ENCODE peak calls at places on chromosomes 5 and 9, in five cellular contexts. U, R, T, Q and E are unnamed samples.

GRCh38 chr5:59036274-59036961 is 453.5 kb downstream of the RAB3C start:
- DNase-seq in U (peak; percentile 59), R (peak; percentile 89), T (peak; percentile 99), Q (peak; percentile 28), E (no peak)

GRCh38 chr9:127447416-127448111 is 3.6 kb downstream of the RPL12 start:
- DNase-seq in U (no peak), R (peak; percentile 19), T (peak; percentile 45), Q (no peak), E (no peak)

GRCh38 chr5:181246276-181247050 is 2.8 kb upstream of the RACK1 start:
- DNase-seq in U (peak; percentile 79), R (peak; percentile 71), T (peak; percentile 78), Q (peak; percentile 62), E (peak; percentile 95)

GRCh38 chr5:41788800-41789395 is 81.3 kb downstream of the OXCT1 start:
- DNase-seq in U (peak; percentile 19), R (peak; percentile 76), T (peak; percentile 74), Q (no peak), E (no peak)

GRCh38 chr5:389891-390290 is 53.1 kb upstream of the EXOC3 start:
- DNase-seq in U (no peak), R (no peak), T (no peak), Q (no peak), E (peak; percentile 5)

GRCh38 chr5:137938358-137939138 is 49.3 kb downstream of the PKD2L2 start:
- DNase-seq in U (no peak), R (no peak), T (no peak), Q (no peak), E (no peak)

GRCh38 chr5:173631478-173631877 is 15.0 kb upstream of the BOD1 start:
- DNase-seq in U (no peak), R (no peak), T (no peak), Q (no peak), E (no peak)

GRCh38 chr5:161093105-161093504 is 241.1 kb upstream of the ATP10B start:
- DNase-seq in U (no peak), R (peak; percentile 83), T (no peak), Q (no peak), E (no peak)

GRCh38 chr5:150637245-150638052 is 3.0 kb upstream of the SYNPO start:
- DNase-seq in U (peak; percentile 45), R (peak; percentile 95), T (peak; percentile 95), Q (no peak), E (no peak)

GRCh38 chr9:89455356-89455824 is 42.5 kb downstream of the SEMA4D start:
- DNase-seq in U (no peak), R (no peak), T (no peak), Q (no peak), E (peak; percentile 75)

GRCh38 chr9:2362170-2362569 is 259.4 kb upstream of the VLDLR start:
- DNase-seq in U (no peak), R (no peak), T (no peak), Q (no peak), E (no peak)

GRCh38 chr5:95861221-95861857 is 38.8 kb upstream of the GLRX start:
- DNase-seq in U (peak; percentile 59), R (peak; percentile 97), T (peak; percentile 100), Q (peak; percentile 24), E (no peak)

GRCh38 chr9:126327016-126327749 is 554 bp downstream of the MVB12B start:
- DNase-seq in U (peak; percentile 21), R (no peak), T (no peak), Q (no peak), E (peak; percentile 33)

GRCh38 chr9:81492710-81493447 is 196.5 kb downstream of the TLE1 start:
- DNase-seq in U (no peak), R (peak; percentile 100), T (peak; percentile 100), Q (no peak), E (no peak)

GRCh38 chr5:107487056-107487461 is 183.7 kb downstream of the EFNA5 start:
- DNase-seq in U (no peak), R (no peak), T (peak; percentile 28), Q (no peak), E (no peak)

GRCh38 chr9:69173891-69174644 is at the start of gene TJP2:
- DNase-seq in U (peak; percentile 71), R (peak; percentile 66), T (peak; percentile 75), Q (no peak), E (peak; percentile 37)

GRCh38 chr9:119852399-119852798 is 483.2 kb upstream of the BRINP1 start:
- DNase-seq in U (no peak), R (no peak), T (no peak), Q (no peak), E (no peak)

GRCh38 chr5:16577677-16578076 is 39.1 kb downstream of the RETREG1 start:
- DNase-seq in U (no peak), R (no peak), T (no peak), Q (no peak), E (no peak)

DNA sequence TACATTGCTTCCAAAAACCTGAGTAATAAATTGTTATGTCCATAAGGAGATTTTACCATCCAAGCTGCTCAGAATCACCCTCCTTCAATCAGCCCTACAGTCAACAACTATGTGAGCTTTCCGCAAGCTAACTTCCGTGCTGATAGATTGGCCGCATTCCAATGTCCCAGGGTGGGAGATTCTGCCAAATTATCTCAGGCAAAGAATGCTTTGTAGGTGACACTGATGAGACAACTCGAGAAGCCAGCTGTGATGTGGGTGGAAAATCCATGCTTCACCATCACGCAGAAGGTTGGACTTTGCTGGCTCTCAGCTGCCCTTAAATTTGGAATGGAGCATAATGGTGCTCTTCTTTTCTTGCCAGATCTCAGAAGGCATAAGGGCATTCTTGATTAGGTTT is 44.9 kb upstream of the HCN1 start:
- DNase-seq in U (no peak), R (no peak), T (no peak), Q (no peak), E (no peak)
- TF ChIP-seq CTCF in U (no peak), R (no peak), T (no peak), Q (no peak), E (no peak)

GRCh38 chr9:132498811-132499210 is 83.6 kb upstream of the BARHL1 start:
- DNase-seq in U (no peak), R (no peak), T (peak; percentile 17), Q (no peak), E (no peak)
- H3K4me3 ChIP-seq in U (no peak overlapping the region), R (no peak overlapping the region), T (no peak overlapping the region), Q (no peak overlapping the region), E (no peak overlapping the region)

GRCh38 chr5:136062563-136063274 is 33.9 kb downstream of the TGFBI start:
- DNase-seq in U (peak; percentile 63), R (no peak), T (peak; percentile 45), Q (peak; percentile 77), E (peak; percentile 48)
- TF ChIP-seq CTCF in U (peak; percentile 59), R (peak; percentile 9), T (peak; percentile 54), Q (peak; percentile 96), E (no peak)

GRCh38 chr5:140150201-140150600 is 24.5 kb downstream of the IGIP start:
- DNase-seq in U (no peak), R (no peak), T (no peak), Q (no peak), E (no peak)

GRCh38 chr5:140151068-140151718 is 23.8 kb upstream of the CYSTM1 start:
- DNase-seq in U (no peak), R (no peak), T (no peak), Q (no peak), E (no peak)

GRCh38 chr5:140152610-140152999 is 22.4 kb upstream of the CYSTM1 start:
- DNase-seq in U (no peak), R (no peak), T (no peak), Q (no peak), E (no peak)

GRCh38 chr5:140153255-140153654 is 21.7 kb upstream of the CYSTM1 start:
- DNase-seq in U (no peak), R (no peak), T (no peak), Q (no peak), E (no peak)

GRCh38 chr5:140151719-140152609 is 23.0 kb upstream of the CYSTM1 start:
- DNase-seq in U (no peak), R (no peak), T (no peak), Q (no peak), E (no peak)
- H3K4me3 ChIP-seq in U (no peak overlapping the region), R (no peak overlapping the region), T (no peak overlapping the region), Q (no peak overlapping the region), E (no peak overlapping the region)

GRCh38 chr9:105281926-105282325 is 37.5 kb downstream of the SLC44A1 start:
- DNase-seq in U (no peak), R (peak; percentile 35), T (no peak), Q (no peak), E (no peak)

GRCh38 chr9:105281272-105281671 is 36.8 kb downstream of the SLC44A1 start:
- DNase-seq in U (no peak), R (no peak), T (no peak), Q (no peak), E (no peak)

GRCh38 chr9:105284463-105284862 is 40.0 kb downstream of the SLC44A1 start:
- DNase-seq in U (no peak), R (no peak), T (no peak), Q (no peak), E (no peak)

GRCh38 chr9:105283795-105284194 is 39.3 kb downstream of the SLC44A1 start:
- DNase-seq in U (no peak), R (no peak), T (no peak), Q (no peak), E (no peak)

DNA sequence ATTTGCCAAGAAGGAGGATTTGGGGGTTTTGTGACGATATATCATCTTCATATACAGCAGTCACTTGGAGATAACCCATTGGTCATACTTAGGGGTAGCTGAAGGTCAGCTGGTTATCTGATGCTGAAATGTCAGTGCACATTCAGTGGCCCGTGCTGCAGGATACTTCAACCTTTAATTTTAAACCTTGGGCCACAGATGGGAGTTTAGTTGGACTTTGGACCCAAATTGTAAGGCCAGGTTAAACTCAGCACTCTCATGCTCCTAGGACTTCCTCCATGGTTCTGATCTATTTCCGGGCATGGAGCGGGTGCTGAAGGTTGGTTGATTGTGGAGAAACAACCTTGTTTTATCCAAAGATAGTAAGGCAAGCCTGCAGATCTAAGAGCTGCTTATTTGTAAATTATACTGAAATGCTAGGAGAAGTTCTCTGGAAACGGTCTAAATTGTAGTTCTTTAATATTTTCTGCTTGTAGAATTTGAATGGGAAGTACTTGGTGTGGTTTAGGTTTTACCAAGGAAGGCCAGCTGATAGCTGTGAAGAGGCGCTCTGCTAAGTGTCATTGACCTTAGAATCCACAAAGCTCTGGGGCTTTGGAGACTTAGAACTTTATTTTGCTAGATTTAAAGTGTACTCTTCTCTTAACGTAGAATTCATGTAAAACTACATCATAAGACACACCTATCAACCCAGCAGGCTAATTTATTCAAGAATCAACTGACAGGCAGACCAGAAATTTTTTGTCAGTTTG is 38.6 kb downstream of the SLC44A1 start:
- DNase-seq in U (no peak), R (no peak), T (no peak), Q (no peak), E (peak; percentile 23)
- TF ChIP-seq CTCF in U (no peak), R (no peak), T (no peak), Q (no peak), E (no peak)

GRCh38 chr9:133807037-133807436 is 68.9 kb upstream of the SARDH start:
- DNase-seq in U (no peak), R (no peak), T (no peak), Q (no peak), E (no peak)
- H3K4me3 ChIP-seq in U (no peak overlapping the region), R (no peak overlapping the region), T (no peak overlapping the region), Q (no peak overlapping the region), E (no peak overlapping the region)

DNA sequence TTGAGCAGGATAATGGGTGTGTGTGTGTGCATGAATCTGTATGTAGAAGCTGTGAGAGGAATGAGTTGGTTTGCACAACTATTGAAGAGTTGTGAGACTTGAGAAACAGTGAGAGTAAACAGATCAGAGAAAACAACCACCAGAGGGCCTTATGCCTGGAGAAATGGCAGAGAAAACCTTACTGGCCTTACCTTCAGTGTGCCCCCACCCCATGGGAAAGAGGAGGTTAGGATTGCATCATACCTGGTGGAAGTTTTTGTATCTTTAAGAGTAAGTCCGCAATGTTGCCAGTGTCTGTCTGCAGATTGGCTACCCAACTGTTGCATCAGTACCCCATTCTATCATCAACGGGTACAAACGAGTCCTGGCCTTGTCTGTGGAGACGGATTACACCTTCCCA is 1909.4 kb upstream of the WWC1 start:
- DNase-seq in U (no peak), R (no peak), T (no peak), Q (no peak), E (no peak)
- TF ChIP-seq CTCF in U (no peak), R (no peak), T (no peak), Q (no peak), E (no peak)